ENCODE peak calls at places on chromosomes 11 and 22, in six cellular contexts. One of them, this sample, is unnamed.

GRCh38 chr11:60307507-60308195 is 19.4 kb upstream of the MS4A6E start:
- DNase-seq in HCT116: no peak
- DNase-seq in hepatocyte: no peak
- DNase-seq in GM23338: no peak
- DNase-seq in neural progenitor cell: no peak
- DNase-seq in OCI-LY7: no peak
- DNase-seq in this sample: no peak

GRCh38 chr22:20520093-20520511 is 12.7 kb downstream of the MED15 start:
- DNase-seq in HCT116: no peak
- DNase-seq in hepatocyte: no peak
- DNase-seq in GM23338: no peak
- DNase-seq in neural progenitor cell: no peak
- DNase-seq in OCI-LY7: no peak
- DNase-seq in this sample: no peak

GRCh38 chr11:94199367-94200130 is 70.9 kb downstream of the PANX1 start:
- DNase-seq in HCT116: no peak
- DNase-seq in hepatocyte: no peak
- DNase-seq in GM23338: no peak
- DNase-seq in neural progenitor cell: no peak
- DNase-seq in OCI-LY7: no peak
- DNase-seq in this sample: no peak

GRCh38 chr11:36744375-36745168 is 146.5 kb upstream of the RAG2 start:
- DNase-seq in HCT116: peak
- DNase-seq in hepatocyte: peak
- DNase-seq in GM23338: peak
- DNase-seq in neural progenitor cell: peak
- DNase-seq in OCI-LY7: peak
- DNase-seq in this sample: peak

GRCh38 chr11:114152162-114152561 is 92.7 kb downstream of the ZBTB16 start:
- DNase-seq in HCT116: no peak
- DNase-seq in hepatocyte: no peak
- DNase-seq in GM23338: no peak
- DNase-seq in neural progenitor cell: no peak
- DNase-seq in OCI-LY7: no peak
- DNase-seq in this sample: no peak

GRCh38 chr11:64882243-64882642 is 3.8 kb upstream of the EHD1 start:
- DNase-seq in HCT116: no peak
- DNase-seq in hepatocyte: no peak
- DNase-seq in GM23338: no peak
- DNase-seq in neural progenitor cell: no peak
- DNase-seq in OCI-LY7: no peak
- DNase-seq in this sample: no peak

GRCh38 chr11:31870609-31871309 is 59.6 kb upstream of the PAX6 start:
- DNase-seq in HCT116: peak
- DNase-seq in hepatocyte: peak
- DNase-seq in GM23338: peak
- DNase-seq in neural progenitor cell: peak
- DNase-seq in OCI-LY7: no peak
- DNase-seq in this sample: peak

GRCh38 chr11:35978173-35978572 is 34.3 kb downstream of the LDLRAD3 start:
- DNase-seq in HCT116: no peak
- DNase-seq in hepatocyte: no peak
- DNase-seq in GM23338: peak
- DNase-seq in neural progenitor cell: peak
- DNase-seq in OCI-LY7: no peak
- DNase-seq in this sample: no peak

GRCh38 chr22:44094751-44095302 is 70.7 kb downstream of the PARVB start:
- DNase-seq in HCT116: no peak
- DNase-seq in hepatocyte: no peak
- DNase-seq in GM23338: no peak
- DNase-seq in neural progenitor cell: no peak
- DNase-seq in OCI-LY7: no peak
- DNase-seq in this sample: no peak

GRCh38 chr11:20080032-20080685 is 80.1 kb downstream of the DBX1 start:
- DNase-seq in HCT116: no peak
- DNase-seq in hepatocyte: no peak
- DNase-seq in GM23338: no peak
- DNase-seq in neural progenitor cell: no peak
- DNase-seq in OCI-LY7: no peak
- DNase-seq in this sample: no peak

GRCh38 chr11:106695506-106695905 is 322.8 kb downstream of the GUCY1A2 start:
- DNase-seq in HCT116: no peak
- DNase-seq in hepatocyte: peak
- DNase-seq in GM23338: no peak
- DNase-seq in neural progenitor cell: no peak
- DNase-seq in OCI-LY7: no peak
- DNase-seq in this sample: no peak

GRCh38 chr11:123378096-123378495 is 52.0 kb upstream of the GRAMD1B start:
- DNase-seq in HCT116: no peak
- DNase-seq in hepatocyte: no peak
- DNase-seq in GM23338: no peak
- DNase-seq in neural progenitor cell: no peak
- DNase-seq in OCI-LY7: no peak
- DNase-seq in this sample: no peak

GRCh38 chr11:35523351-35523768 is 2.1 kb downstream of the PAMR1 start:
- DNase-seq in HCT116: no peak
- DNase-seq in hepatocyte: no peak
- DNase-seq in GM23338: no peak
- DNase-seq in neural progenitor cell: no peak
- DNase-seq in OCI-LY7: no peak
- DNase-seq in this sample: no peak

GRCh38 chr11:124935548-124936514 is at the start of gene HEPACAM:
- DNase-seq in HCT116: no peak
- DNase-seq in hepatocyte: no peak
- DNase-seq in GM23338: no peak
- DNase-seq in neural progenitor cell: no peak
- DNase-seq in OCI-LY7: no peak
- DNase-seq in this sample: no peak

GRCh38 chr11:12166299-12167092 is 56.1 kb downstream of the MICAL2 start:
- DNase-seq in HCT116: no peak
- DNase-seq in hepatocyte: no peak
- DNase-seq in GM23338: no peak
- DNase-seq in neural progenitor cell: no peak
- DNase-seq in OCI-LY7: no peak
- DNase-seq in this sample: no peak

GRCh38 chr22:37604875-37605274 is 3.8 kb upstream of the GGA1 start:
- DNase-seq in HCT116: no peak
- DNase-seq in hepatocyte: no peak
- DNase-seq in GM23338: no peak
- DNase-seq in neural progenitor cell: no peak
- DNase-seq in OCI-LY7: peak
- DNase-seq in this sample: no peak

GRCh38 chr11:133957926-133958325 is 1.2 kb upstream of the IGSF9B start:
- DNase-seq in HCT116: no peak
- DNase-seq in hepatocyte: no peak
- DNase-seq in GM23338: peak
- DNase-seq in neural progenitor cell: no peak
- DNase-seq in OCI-LY7: no peak
- DNase-seq in this sample: no peak

GRCh38 chr11:118715837-118716260 is 36.4 kb upstream of the TREH start:
- DNase-seq in HCT116: no peak
- DNase-seq in hepatocyte: peak
- DNase-seq in GM23338: peak
- DNase-seq in neural progenitor cell: peak
- DNase-seq in OCI-LY7: peak
- DNase-seq in this sample: no peak

GRCh38 chr11:86248609-86249008 is 4.1 kb downstream of the EED start:
- DNase-seq in HCT116: no peak
- DNase-seq in hepatocyte: no peak
- DNase-seq in GM23338: peak
- DNase-seq in neural progenitor cell: no peak
- DNase-seq in OCI-LY7: no peak
- DNase-seq in this sample: no peak

GRCh38 chr22:33757443-33758124 is 162.7 kb downstream of the LARGE1 start:
- DNase-seq in HCT116: no peak
- DNase-seq in hepatocyte: no peak
- DNase-seq in GM23338: peak
- DNase-seq in neural progenitor cell: peak
- DNase-seq in OCI-LY7: no peak
- DNase-seq in this sample: no peak

GRCh38 chr11:85165819-85166218 is 461.3 kb downstream of the DLG2 start:
- DNase-seq in HCT116: no peak
- DNase-seq in hepatocyte: no peak
- DNase-seq in GM23338: no peak
- DNase-seq in neural progenitor cell: peak
- DNase-seq in OCI-LY7: no peak
- DNase-seq in this sample: no peak

GRCh38 chr11:33899383-33900037 is 7.6 kb upstream of the LMO2 start:
- DNase-seq in HCT116: peak
- DNase-seq in hepatocyte: peak
- DNase-seq in GM23338: no peak
- DNase-seq in neural progenitor cell: peak
- DNase-seq in OCI-LY7: no peak
- DNase-seq in this sample: no peak

GRCh38 chr11:119791701-119792151 is 62.7 kb upstream of the NECTIN1 start:
- DNase-seq in HCT116: no peak
- DNase-seq in hepatocyte: peak
- DNase-seq in GM23338: no peak
- DNase-seq in neural progenitor cell: peak
- DNase-seq in OCI-LY7: no peak
- DNase-seq in this sample: no peak

GRCh38 chr11:45754746-45755145 is 50.2 kb upstream of the SLC35C1 start:
- DNase-seq in HCT116: no peak
- DNase-seq in hepatocyte: peak
- DNase-seq in GM23338: no peak
- DNase-seq in neural progenitor cell: no peak
- DNase-seq in OCI-LY7: no peak
- DNase-seq in this sample: no peak

GRCh38 chr11:61872935-61873565 is 18.3 kb downstream of the FADS3 start:
- DNase-seq in HCT116: no peak
- DNase-seq in hepatocyte: no peak
- DNase-seq in GM23338: no peak
- DNase-seq in neural progenitor cell: no peak
- DNase-seq in OCI-LY7: no peak
- DNase-seq in this sample: no peak

GRCh38 chr22:31637938-31638618 is 23.9 kb downstream of the PISD start:
- DNase-seq in HCT116: no peak
- DNase-seq in hepatocyte: no peak
- DNase-seq in GM23338: no peak
- DNase-seq in neural progenitor cell: no peak
- DNase-seq in OCI-LY7: peak
- DNase-seq in this sample: no peak

GRCh38 chr11:108629274-108629673 is 35.6 kb upstream of the DDX10 start:
- DNase-seq in HCT116: no peak
- DNase-seq in hepatocyte: no peak
- DNase-seq in GM23338: no peak
- DNase-seq in neural progenitor cell: no peak
- DNase-seq in OCI-LY7: no peak
- DNase-seq in this sample: no peak

GRCh38 chr11:119782673-119783072 is 53.7 kb upstream of the NECTIN1 start:
- DNase-seq in HCT116: no peak
- DNase-seq in hepatocyte: no peak
- DNase-seq in GM23338: no peak
- DNase-seq in neural progenitor cell: peak
- DNase-seq in OCI-LY7: no peak
- DNase-seq in this sample: peak

GRCh38 chr11:125674210-125674609 is 6.4 kb downstream of the ACRV1 start:
- DNase-seq in HCT116: no peak
- DNase-seq in hepatocyte: no peak
- DNase-seq in GM23338: no peak
- DNase-seq in neural progenitor cell: no peak
- DNase-seq in OCI-LY7: no peak
- DNase-seq in this sample: no peak

GRCh38 chr11:1949302-1949701 is 2.2 kb downstream of the MRPL23 start:
- DNase-seq in HCT116: no peak
- DNase-seq in hepatocyte: no peak
- DNase-seq in GM23338: no peak
- DNase-seq in neural progenitor cell: no peak
- DNase-seq in OCI-LY7: no peak
- DNase-seq in this sample: no peak

DNA sequence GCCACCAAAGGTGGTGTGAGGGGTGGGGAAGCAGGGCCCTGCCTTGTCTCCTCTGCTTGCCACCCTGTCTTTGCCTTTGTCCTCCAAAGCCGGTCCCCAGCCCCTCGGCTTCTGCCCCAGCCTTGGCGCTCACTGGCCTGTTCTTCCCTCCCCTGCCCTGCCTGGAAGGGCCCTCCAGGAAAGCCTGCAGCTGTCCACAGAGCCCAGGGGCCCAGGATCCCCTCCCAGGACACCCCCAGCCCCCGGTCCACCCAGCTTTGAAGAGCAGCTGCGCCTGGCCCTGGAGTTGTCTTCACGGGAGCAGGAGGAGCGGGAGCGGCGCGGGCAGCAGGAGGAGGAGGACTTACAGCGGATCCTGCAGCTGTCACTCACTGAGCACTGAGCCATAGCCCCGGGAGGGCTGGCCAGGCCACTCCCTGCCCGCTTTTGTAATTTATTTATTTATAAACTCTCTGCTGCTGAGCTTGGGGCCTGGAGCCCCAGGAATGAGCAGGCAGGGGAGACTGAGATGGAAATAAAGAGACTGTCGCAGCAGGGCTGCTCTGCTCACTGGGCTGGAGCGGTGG is 1.3 kb upstream of the SSH3 start:
- DNase-seq in HCT116: no peak
- DNase-seq in hepatocyte: peak
- DNase-seq in GM23338: peak
- DNase-seq in neural progenitor cell: peak
- DNase-seq in OCI-LY7: no peak
- DNase-seq in this sample: no peak
- TF ChIP-seq EZH2phosphoT487 in HCT116: no peak
- TF ChIP-seq EZH2phosphoT487 in hepatocyte: no peak
- TF ChIP-seq EZH2phosphoT487 in GM23338: no peak
- TF ChIP-seq EZH2phosphoT487 in neural progenitor cell: no peak
- TF ChIP-seq EZH2phosphoT487 in OCI-LY7: no peak
- TF ChIP-seq EZH2phosphoT487 in this sample: no peak

DNA sequence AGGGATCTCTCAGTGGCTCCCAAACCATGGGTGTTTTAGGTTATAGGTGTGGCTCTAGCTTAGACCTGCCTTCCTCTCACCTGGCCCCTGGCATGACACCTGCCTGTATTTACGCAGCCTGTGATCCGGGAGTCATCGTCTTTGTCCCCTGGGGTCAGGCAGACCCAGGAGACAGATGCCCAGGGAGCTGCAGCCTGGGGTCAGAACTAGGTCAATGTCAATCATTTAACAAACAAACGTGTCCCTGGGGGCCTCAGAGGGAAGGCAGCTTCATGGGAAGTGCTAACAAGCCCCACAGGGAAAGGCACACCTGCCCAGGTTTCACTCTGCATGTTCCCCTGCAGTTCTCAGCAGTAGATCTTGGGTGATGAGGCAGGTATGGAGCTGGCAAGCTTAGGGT is 12.0 kb downstream of the BACE1-AS start:
- DNase-seq in HCT116: no peak
- DNase-seq in hepatocyte: no peak
- DNase-seq in GM23338: no peak
- DNase-seq in neural progenitor cell: no peak
- DNase-seq in OCI-LY7: no peak
- DNase-seq in this sample: no peak
- TF ChIP-seq EZH2phosphoT487 in HCT116: no peak
- TF ChIP-seq EZH2phosphoT487 in hepatocyte: no peak
- TF ChIP-seq EZH2phosphoT487 in GM23338: no peak
- TF ChIP-seq EZH2phosphoT487 in neural progenitor cell: no peak
- TF ChIP-seq EZH2phosphoT487 in OCI-LY7: no peak
- TF ChIP-seq EZH2phosphoT487 in this sample: no peak

GRCh38 chr22:40939202-40939601 is 12.0 kb upstream of the RBX1 start:
- DNase-seq in HCT116: no peak
- DNase-seq in hepatocyte: no peak
- DNase-seq in GM23338: no peak
- DNase-seq in neural progenitor cell: no peak
- DNase-seq in OCI-LY7: no peak
- DNase-seq in this sample: no peak
- TF ChIP-seq EZH2phosphoT487 in HCT116: no peak
- TF ChIP-seq EZH2phosphoT487 in hepatocyte: no peak
- TF ChIP-seq EZH2phosphoT487 in GM23338: no peak
- TF ChIP-seq EZH2phosphoT487 in neural progenitor cell: no peak
- TF ChIP-seq EZH2phosphoT487 in OCI-LY7: no peak
- TF ChIP-seq EZH2phosphoT487 in this sample: no peak

GRCh38 chr11:44498524-44498923 is 66.9 kb upstream of the CD82 start:
- DNase-seq in HCT116: no peak
- DNase-seq in hepatocyte: no peak
- DNase-seq in GM23338: no peak
- DNase-seq in neural progenitor cell: no peak
- DNase-seq in OCI-LY7: no peak
- DNase-seq in this sample: no peak
- TF ChIP-seq EZH2phosphoT487 in HCT116: no peak
- TF ChIP-seq EZH2phosphoT487 in hepatocyte: no peak
- TF ChIP-seq EZH2phosphoT487 in GM23338: no peak
- TF ChIP-seq EZH2phosphoT487 in neural progenitor cell: no peak
- TF ChIP-seq EZH2phosphoT487 in OCI-LY7: no peak
- TF ChIP-seq EZH2phosphoT487 in this sample: no peak